ENCODE peak calls at places on chromosomes 13 and 19, in four cellular contexts. T is stimulated activated CD8-positive, alpha-beta memory T cell treated with anti-CD3 and anti-CD28 coated beads, Interleukin-4, amount 100 ng/mL, for 1 hour; Q is psoas muscle; J is Calu3. U is an unnamed sample.

GRCh38 chr13:41562083-41562482 is 104.7 kb downstream of the RGCC start:
- DNase-seq in T (no peak), Q (peak; percentile 80), J (no peak), U (peak; percentile 64)

GRCh38 chr13:83333614-83334388 is 548.5 kb downstream of the SLITRK1 start:
- DNase-seq in T (no peak), Q (no peak), J (no peak), U (no peak)

GRCh38 chr13:114102521-114103288 is 29.7 kb downstream of the RASA3 start:
- DNase-seq in T (no peak), Q (peak; percentile 50), J (no peak), U (no peak)

GRCh38 chr13:31794452-31794851 is 55.1 kb downstream of the RXFP2 start:
- DNase-seq in T (no peak), Q (peak; percentile 64), J (no peak), U (no peak)

GRCh38 chr19:35120492-35120891 is 4.9 kb downstream of the FXYD3 start:
- DNase-seq in T (no peak), Q (no peak), J (peak; percentile 68), U (peak; percentile 87)

GRCh38 chr19:45402469-45403070 is 2.3 kb downstream of the PPP1R13L start:
- DNase-seq in T (no peak), Q (peak; percentile 60), J (peak; percentile 91), U (no peak)

GRCh38 chr13:66399873-66400272 is 830.3 kb downstream of the PCDH9 start:
- DNase-seq in T (no peak), Q (no peak), J (no peak), U (no peak)

GRCh38 chr19:10625003-10625761 is at the start of gene SLC44A2:
- DNase-seq in T (no peak), Q (peak; percentile 95), J (peak; percentile 94), U (peak; percentile 29)

GRCh38 chr19:39502640-39503417 is 4.1 kb downstream of the DLL3 start:
- DNase-seq in T (peak; percentile 50), Q (peak; percentile 72), J (peak; percentile 65), U (peak; percentile 43)

GRCh38 chr19:18541258-18541991 is 1.9 kb downstream of the FKBP8 start:
- DNase-seq in T (no peak), Q (no peak), J (no peak), U (no peak)

GRCh38 chr13:39789451-39789850 is 134.0 kb downstream of the COG6 start:
- DNase-seq in T (no peak), Q (no peak), J (no peak), U (no peak)

GRCh38 chr19:45863840-45864628 is at the start of gene FOXA3:
- DNase-seq in T (no peak), Q (peak; percentile 70), J (peak; percentile 92), U (no peak)

GRCh38 chr19:16026756-16027155 is 49.5 kb upstream of the TPM4 start:
- DNase-seq in T (no peak), Q (no peak), J (no peak), U (no peak)

GRCh38 chr13:20439261-20439660 is 86.4 kb downstream of the CRYL1 start:
- DNase-seq in T (no peak), Q (no peak), J (no peak), U (no peak)

GRCh38 chr13:44157614-44158013 is 216.0 kb upstream of the SERP2 start:
- DNase-seq in T (no peak), Q (no peak), J (no peak), U (no peak)

GRCh38 chr19:3285647-3286176 is 61.3 kb downstream of the CELF5 start:
- DNase-seq in T (no peak), Q (peak; percentile 50), J (no peak), U (no peak)

GRCh38 chr13:92941167-92941566 is 285.4 kb upstream of the GPC6 start:
- DNase-seq in T (no peak), Q (no peak), J (no peak), U (no peak)

GRCh38 chr19:2113436-2114211 is 16.9 kb downstream of the IZUMO4 start:
- DNase-seq in T (no peak), Q (no peak), J (no peak), U (no peak)